ENCODE peak calls at places on chromosomes 1 and 21, in seven cellular contexts. G is tibial artery; Q is activated CD4-positive, alpha-beta T cell treated with anti-CD3 and anti-CD28 coated beads, Interleukin-2, amount 10 ng/mL, durations not matched to agents 7 days and 5 days; X is amniotic stem cell; M is ELR; Z is GM12864; O is neural crest cell. A is an unnamed sample.

GRCh38 chr1:37479255-37480124 is 5.1 kb downstream of the ZC3H12A start:
- DNase-seq in M (peak), O (no peak), G (peak), Z (peak), X (peak), Q (peak), A (peak)

GRCh38 chr1:201734776-201735175 is 94.2 kb upstream of the IPO9 start:
- DNase-seq in O (no peak), X (no peak), M (no peak), Q (no peak), Z (no peak), G (no peak), A (no peak)

GRCh38 chr1:84415386-84415785 is 17.1 kb downstream of the DNASE2B start:
- DNase-seq in Q (no peak), X (no peak), Z (no peak), O (no peak), M (peak), G (no peak), A (no peak)

GRCh38 chr1:246788895-246789338 is 64.7 kb downstream of the SCCPDH start:
- DNase-seq in Z (no peak), O (no peak), X (no peak), M (no peak), Q (no peak), G (no peak), A (no peak)

GRCh38 chr1:207021139-207021861 is 11.3 kb downstream of the C1orf116 start:
- DNase-seq in X (no peak), Z (no peak), O (no peak), G (no peak), M (peak), Q (no peak), A (no peak)

GRCh38 chr1:109892476-109893368 is 17.9 kb upstream of the CSF1 start:
- DNase-seq in G (no peak), M (peak), X (no peak), Z (no peak), Q (no peak), O (no peak), A (no peak)

GRCh38 chr1:36142121-36142520 is 7.2 kb downstream of the TRAPPC3 start:
- DNase-seq in Q (no peak), X (no peak), O (no peak), M (no peak), G (no peak), Z (no peak), A (no peak)

GRCh38 chr1:2433936-2434335 is 21.6 kb upstream of the PEX10 start:
- DNase-seq in Q (no peak), Z (no peak), M (no peak), O (no peak), G (no peak), X (no peak), A (no peak)

GRCh38 chr1:50620680-50621329 is 197.6 kb upstream of the DMRTA2 start:
- DNase-seq in G (no peak), Q (no peak), O (no peak), Z (no peak), M (peak), X (no peak), A (no peak)

GRCh38 chr21:43352568-43353281 is 74.2 kb downstream of the SIK1 start:
- DNase-seq in G (no peak), M (peak), O (no peak), Z (peak), X (no peak), Q (peak), A (no peak)

GRCh38 chr1:94927405-94928175 is 680 bp upstream of the CNN3 start:
- DNase-seq in Q (no peak), O (no peak), M (peak), X (no peak), G (peak), Z (no peak), A (no peak)

GRCh38 chr1:182193908-182194550 is 132.5 kb upstream of the ZNF648 start:
- DNase-seq in X (no peak), O (no peak), Q (no peak), Z (no peak), M (peak), G (peak), A (no peak)

GRCh38 chr1:212606734-212607205 is 1.8 kb upstream of the ATF3 start:
- DNase-seq in X (no peak), O (no peak), G (peak), Q (peak), Z (no peak), M (peak), A (peak)

GRCh38 chr1:27772071-27772470 is 948 bp upstream of the STX12 start:
- DNase-seq in Q (no peak), Z (no peak), G (no peak), X (no peak), O (no peak), M (peak), A (no peak)

GRCh38 chr21:36428789-36429671 is 43.8 kb downstream of the CHAF1B start:
- DNase-seq in Q (no peak), G (no peak), M (peak), X (no peak), Z (no peak), O (no peak), A (no peak)

GRCh38 chr1:108049083-108049819 is 84.3 kb upstream of the VAV3 start:
- DNase-seq in G (peak), M (peak), Q (peak), Z (no peak), O (peak), X (no peak), A (no peak)

GRCh38 chr1:116457944-116458343 is 84.9 kb downstream of the ATP1A1 start:
- DNase-seq in G (no peak), O (no peak), X (no peak), M (no peak), Z (no peak), Q (no peak), A (no peak)

GRCh38 chr1:228109073-228109961 is at the start of gene MRPL55:
- DNase-seq in X (peak), O (peak), Q (peak), Z (peak), M (peak), G (peak), A (peak)

GRCh38 chr1:41382531-41383090 is 21.4 kb downstream of the FOXO6 start:
- DNase-seq in O (no peak), Z (no peak), G (peak), M (peak), Q (no peak), X (no peak), A (no peak)

GRCh38 chr1:202661136-202661845 is 49.0 kb downstream of the SYT2 start:
- DNase-seq in G (no peak), Q (no peak), X (no peak), O (no peak), Z (no peak), M (no peak), A (no peak)

GRCh38 chr21:15301014-15301413 is 236.2 kb upstream of the NRIP1 start:
- DNase-seq in X (no peak), O (no peak), Z (no peak), G (no peak), M (no peak), Q (no peak), A (no peak)

GRCh38 chr1:200896571-200897187 is 2.0 kb downstream of the INAVA start:
- DNase-seq in M (peak), Q (no peak), X (no peak), O (no peak), G (no peak), Z (no peak), A (no peak)

GRCh38 chr21:28548291-28548690 is 444.4 kb downstream of the LTN1 start:
- DNase-seq in Q (no peak), G (no peak), Z (no peak), X (no peak), M (no peak), O (no peak), A (no peak)

GRCh38 chr1:46183119-46183842 is 7.0 kb upstream of the P3R3URF start:
- DNase-seq in Q (no peak), X (peak), G (peak), O (no peak), Z (no peak), M (peak), A (no peak)

GRCh38 chr1:226702318-226702956 is 36.6 kb downstream of the ITPKB start:
- DNase-seq in G (peak), X (no peak), M (peak), Q (no peak), O (no peak), Z (no peak), A (no peak)

GRCh38 chr21:26732442-26733221 is 112.6 kb downstream of the ADAMTS1 start:
- DNase-seq in Z (no peak), X (peak), Q (peak), G (peak), M (peak), O (peak), A (no peak)

GRCh38 chr1:224328644-224329043 is 1.3 kb downstream of the NVL start:
- DNase-seq in O (no peak), Z (no peak), G (no peak), X (no peak), Q (no peak), M (no peak), A (no peak)

GRCh38 chr1:51756290-51756689 is 122.2 kb downstream of the NRDC start:
- DNase-seq in Z (no peak), Q (no peak), M (no peak), O (no peak), X (no peak), G (no peak), A (no peak)

GRCh38 chr1:204225841-204226745 is 12.3 kb upstream of the GOLT1A start:
- DNase-seq in G (no peak), O (no peak), X (no peak), M (peak), Z (no peak), Q (no peak), A (no peak)